ENCODE peak calls at places on chromosomes 11 and 22, in seven cellular contexts. One of them, this sample, is unnamed.

GRCh38 chr22:31923166-31923565 is 21.2 kb upstream of the YWHAH start:
- DNase-seq in EL: no peak
- DNase-seq in stimulated activated CD4-positive, alpha-beta T cell treated with anti-CD3 and anti-CD28 coated beads, Interleukin-2, amount 100 ng/mL, for 48 hours: no peak
- DNase-seq in endothelial cell: no peak
- DNase-seq in astrocyte of the cerebellum: no peak
- DNase-seq in foreskin fibroblast: no peak
- DNase-seq in colonic mucosa: peak
- DNase-seq in this sample: no peak

GRCh38 chr22:44451016-44451415 is 47.0 kb downstream of the RTL6 start:
- DNase-seq in EL: no peak
- DNase-seq in stimulated activated CD4-positive, alpha-beta T cell treated with anti-CD3 and anti-CD28 coated beads, Interleukin-2, amount 100 ng/mL, for 48 hours: no peak
- DNase-seq in endothelial cell: no peak
- DNase-seq in astrocyte of the cerebellum: no peak
- DNase-seq in foreskin fibroblast: no peak
- DNase-seq in colonic mucosa: no peak
- DNase-seq in this sample: no peak

GRCh38 chr11:61959678-61960077 is 7.8 kb downstream of the FTH1 start:
- DNase-seq in EL: no peak
- DNase-seq in stimulated activated CD4-positive, alpha-beta T cell treated with anti-CD3 and anti-CD28 coated beads, Interleukin-2, amount 100 ng/mL, for 48 hours: no peak
- DNase-seq in endothelial cell: no peak
- DNase-seq in astrocyte of the cerebellum: no peak
- DNase-seq in foreskin fibroblast: no peak
- DNase-seq in colonic mucosa: no peak
- DNase-seq in this sample: no peak

GRCh38 chr11:2528301-2529050 is 83.7 kb downstream of the KCNQ1 start:
- DNase-seq in EL: no peak
- DNase-seq in stimulated activated CD4-positive, alpha-beta T cell treated with anti-CD3 and anti-CD28 coated beads, Interleukin-2, amount 100 ng/mL, for 48 hours: no peak
- DNase-seq in endothelial cell: no peak
- DNase-seq in astrocyte of the cerebellum: no peak
- DNase-seq in foreskin fibroblast: no peak
- DNase-seq in colonic mucosa: no peak
- DNase-seq in this sample: no peak

GRCh38 chr11:12173111-12173510 is 62.7 kb downstream of the MICAL2 start:
- DNase-seq in EL: no peak
- DNase-seq in stimulated activated CD4-positive, alpha-beta T cell treated with anti-CD3 and anti-CD28 coated beads, Interleukin-2, amount 100 ng/mL, for 48 hours: no peak
- DNase-seq in endothelial cell: no peak
- DNase-seq in astrocyte of the cerebellum: no peak
- DNase-seq in foreskin fibroblast: no peak
- DNase-seq in colonic mucosa: no peak
- DNase-seq in this sample: no peak

GRCh38 chr22:29309332-29310064 is 3.0 kb downstream of the GAS2L1 start:
- DNase-seq in EL: no peak
- DNase-seq in stimulated activated CD4-positive, alpha-beta T cell treated with anti-CD3 and anti-CD28 coated beads, Interleukin-2, amount 100 ng/mL, for 48 hours: no peak
- DNase-seq in endothelial cell: no peak
- DNase-seq in astrocyte of the cerebellum: no peak
- DNase-seq in foreskin fibroblast: no peak
- DNase-seq in colonic mucosa: peak
- DNase-seq in this sample: no peak

GRCh38 chr11:4025248-4025956 is 69.2 kb upstream of the RRM1 start:
- DNase-seq in EL: peak
- DNase-seq in stimulated activated CD4-positive, alpha-beta T cell treated with anti-CD3 and anti-CD28 coated beads, Interleukin-2, amount 100 ng/mL, for 48 hours: no peak
- DNase-seq in endothelial cell: no peak
- DNase-seq in astrocyte of the cerebellum: peak
- DNase-seq in foreskin fibroblast: peak
- DNase-seq in colonic mucosa: no peak
- DNase-seq in this sample: peak

GRCh38 chr11:122788781-122789535 is 49.3 kb upstream of the CRTAM start:
- DNase-seq in EL: no peak
- DNase-seq in stimulated activated CD4-positive, alpha-beta T cell treated with anti-CD3 and anti-CD28 coated beads, Interleukin-2, amount 100 ng/mL, for 48 hours: no peak
- DNase-seq in endothelial cell: no peak
- DNase-seq in astrocyte of the cerebellum: no peak
- DNase-seq in foreskin fibroblast: no peak
- DNase-seq in colonic mucosa: no peak
- DNase-seq in this sample: no peak

GRCh38 chr11:86955111-86955673 is at the start of gene FZD4:
- DNase-seq in EL: peak
- DNase-seq in stimulated activated CD4-positive, alpha-beta T cell treated with anti-CD3 and anti-CD28 coated beads, Interleukin-2, amount 100 ng/mL, for 48 hours: peak
- DNase-seq in endothelial cell: peak
- DNase-seq in astrocyte of the cerebellum: peak
- DNase-seq in foreskin fibroblast: peak
- DNase-seq in colonic mucosa: peak
- DNase-seq in this sample: peak